ENCODE peak calls at places on chromosomes 3 and 15, in six cellular contexts. U is IMR-90; P is CD8-positive, alpha-beta T cell; B is stomach; T is dorsolateral prefrontal cortex; Y is tibial nerve. K is an unnamed sample.

GRCh38 chr3:120093119-120093922 is 926 bp downstream of the GSK3B start:
- DNase-seq in T (peak), B (no peak), P (peak), Y (no peak), U (peak), K (peak)

GRCh38 chr15:74857082-74857655 is 14.2 kb upstream of the ULK3 start:
- DNase-seq in B (peak), T (no peak), Y (no peak), U (no peak), P (no peak), K (no peak)

GRCh38 chr3:197327701-197328100 is 29.3 kb upstream of the DLG1 start:
- DNase-seq in Y (no peak), B (no peak), P (no peak), U (peak), T (peak), K (peak)

GRCh38 chr3:42061711-42062408 is 29.3 kb upstream of the TRAK1 start:
- DNase-seq in B (peak), T (no peak), Y (peak), U (peak), P (no peak), K (peak)

GRCh38 chr3:34033840-34034239 is 235.4 kb downstream of the PDCD6IP start:
- DNase-seq in U (no peak), B (no peak), P (no peak), T (no peak), Y (no peak), K (no peak)

GRCh38 chr3:141368062-141368924 is at the start of gene ZBTB38:
- DNase-seq in U (peak), P (no peak), Y (peak), T (peak), B (peak), K (peak)

GRCh38 chr3:95752199-95752598 is 1062.2 kb upstream of the EPHA6 start:
- DNase-seq in P (no peak), Y (no peak), T (no peak), U (no peak), B (no peak), K (no peak)

GRCh38 chr15:40407343-40407990 is 1.9 kb downstream of the IVD start:
- DNase-seq in P (no peak), B (no peak), T (no peak), Y (no peak), U (no peak), K (no peak)

GRCh38 chr3:47443611-47443995 is 32.1 kb downstream of the SCAP start:
- DNase-seq in Y (no peak), P (no peak), T (no peak), U (no peak), B (peak), K (no peak)

GRCh38 chr3:152218604-152219003 is 50.1 kb upstream of the MBNL1 start:
- DNase-seq in B (no peak), U (no peak), P (no peak), T (no peak), Y (no peak), K (no peak)

GRCh38 chr3:152219769-152220255 is 48.9 kb upstream of the MBNL1 start:
- DNase-seq in T (no peak), B (no peak), Y (no peak), P (no peak), U (no peak), K (no peak)

GRCh38 chr3:152225176-152225575 is 43.6 kb upstream of the MBNL1 start:
- DNase-seq in Y (no peak), T (no peak), U (peak), B (no peak), P (no peak), K (no peak)

GRCh38 chr3:152219225-152219624 is 49.5 kb upstream of the MBNL1 start:
- DNase-seq in B (no peak), U (no peak), T (no peak), Y (no peak), P (no peak), K (no peak)

GRCh38 chr3:152222327-152222726 is 46.4 kb upstream of the MBNL1 start:
- DNase-seq in B (no peak), U (peak), Y (no peak), T (no peak), P (no peak), K (peak)
- TF ChIP-seq CTCF in B (no peak), U (no peak), Y (no peak), T (no peak), P (no peak), K (no peak)

GRCh38 chr15:85010114-85010471 is 28.4 kb downstream of the PDE8A start:
- DNase-seq in P (no peak), B (no peak), T (no peak), U (no peak), Y (no peak), K (no peak)
- H3K4me3 ChIP-seq in P (no peak), B (no peak), T (no peak), U (no peak), Y (no peak), K (no peak)

GRCh38 chr3:23809840-23810341 is 4.1 kb downstream of the UBE2E1 start:
- DNase-seq in T (no peak), U (no peak), P (no peak), B (no peak), Y (no peak), K (no peak)

GRCh38 chr3:23811117-23811487 is 5.3 kb downstream of the UBE2E1 start:
- DNase-seq in B (no peak), T (no peak), P (no peak), Y (no peak), U (no peak), K (peak)

GRCh38 chr3:23809294-23809693 is 3.5 kb downstream of the UBE2E1 start:
- DNase-seq in P (no peak), Y (no peak), T (no peak), B (no peak), U (no peak), K (no peak)

GRCh38 chr3:23811919-23812318 is 6.2 kb downstream of the UBE2E1 start:
- DNase-seq in T (no peak), P (no peak), B (no peak), U (no peak), Y (no peak), K (no peak)

GRCh38 chr3:23810342-23811116 is 4.8 kb downstream of the UBE2E1 start:
- DNase-seq in U (no peak), T (peak), B (peak), Y (peak), P (peak), K (peak)
- TF ChIP-seq CTCF in U (peak), T (peak), B (peak), Y (no peak), P (no peak), K (peak)

GRCh38 chr3:16205156-16205870 is 30.8 kb downstream of the GALNT15 start:
- DNase-seq in T (no peak), B (no peak), U (peak), Y (no peak), P (no peak), K (no peak)
- H3K4me3 ChIP-seq in T (no peak), B (no peak), U (no peak), Y (no peak), P (no peak), K (no peak)

DNA sequence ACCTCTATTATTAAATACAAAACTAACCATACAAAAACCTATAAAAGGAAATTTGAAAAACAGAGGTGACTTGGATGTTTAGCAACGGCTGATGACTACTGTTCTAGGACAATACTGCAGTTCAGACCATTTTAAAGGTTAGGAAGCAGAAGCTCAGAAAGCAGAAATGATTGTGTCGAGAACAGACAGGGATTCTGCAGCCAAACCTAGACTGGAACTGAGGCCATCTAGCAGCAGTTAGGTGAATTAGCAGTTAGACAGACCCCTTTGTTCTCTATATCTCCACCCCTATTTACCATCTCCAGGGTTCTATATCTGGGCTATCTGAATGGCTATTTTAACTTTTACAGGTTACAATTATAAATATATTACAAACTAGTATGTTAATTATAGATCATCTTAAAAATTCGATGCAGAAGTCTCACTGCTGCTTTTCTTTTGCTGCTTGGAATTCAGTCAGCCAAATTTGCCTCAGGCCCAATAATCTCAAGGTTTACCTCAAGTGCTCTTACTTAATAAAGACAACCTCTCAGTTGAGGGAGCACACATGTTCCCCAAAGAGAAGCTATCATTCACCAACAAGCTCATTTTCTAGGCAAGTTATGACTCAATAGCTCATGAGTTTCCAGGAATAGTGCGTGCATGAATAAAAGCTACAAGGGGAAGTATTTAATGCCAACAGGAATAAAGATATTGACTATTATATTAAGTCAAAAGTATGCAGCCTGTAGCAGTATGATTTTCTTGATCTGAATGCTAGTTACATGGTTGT is 9.3 kb upstream of the IL1RAP start:
- DNase-seq in B (no peak), U (peak), P (no peak), Y (no peak), T (no peak), K (peak)
- TF ChIP-seq CTCF in B (no peak), U (no peak), P (no peak), Y (no peak), T (no peak), K (peak)